ENCODE peak calls at places on chromosomes 11 and 22, in seven cellular contexts. P is NCI-H1092 treated with DMSO at 0.1 percent for 48 hours; F is T-cell; E is lower leg skin; I is stimulated activated CD4-positive, alpha-beta T cell treated with anti-CD3 and anti-CD28 coated beads, Interleukin-15, amount 100 ng/mL, for 48 hours; R is naive thymus-derived CD8-positive, alpha-beta T cell; T is naive B cell. O is an unnamed sample.

GRCh38 chr11:84543367-84544159 is 1083.6 kb downstream of the DLG2 start:
- DNase-seq in P (no peak), F (no peak), E (no peak), I (no peak), R (no peak), T (no peak), O (no peak)

GRCh38 chr11:105092255-105093239 is 47.0 kb downstream of the CARD18 start:
- DNase-seq in P (no peak), F (no peak), E (no peak), I (no peak), R (no peak), T (no peak), O (no peak)

GRCh38 chr11:44016129-44016528 is 31.7 kb upstream of the ACCSL start:
- DNase-seq in P (no peak), F (no peak), E (no peak), I (no peak), R (no peak), T (no peak), O (peak; percentile 67)

GRCh38 chr11:134033696-134034491 is 35.0 kb upstream of the JAM3 start:
- DNase-seq in P (peak; percentile 98), F (peak; percentile 58), E (peak; percentile 78), I (no peak), R (peak; percentile 68), T (no peak), O (peak; percentile 72)

GRCh38 chr11:130516868-130517505 is 68.5 kb downstream of the ADAMTS15 start:
- DNase-seq in P (no peak), F (no peak), E (no peak), I (no peak), R (no peak), T (no peak), O (no peak)

GRCh38 chr22:43205748-43206514 is 19.0 kb upstream of the TTLL12 start:
- DNase-seq in P (no peak), F (no peak), E (no peak), I (no peak), R (no peak), T (no peak), O (no peak)

GRCh38 chr11:122287401-122287800 is 171.4 kb upstream of the BLID start:
- DNase-seq in P (peak; percentile 86), F (no peak), E (no peak), I (no peak), R (no peak), T (no peak), O (no peak)

GRCh38 chr22:32050678-32051515 is 7.8 kb downstream of the SLC5A1 start:
- DNase-seq in P (no peak), F (peak; percentile 2), E (peak; percentile 70), I (peak; percentile 70), R (peak; percentile 34), T (no peak), O (no peak)

GRCh38 chr11:16788141-16789060 is 50.0 kb downstream of the C11orf58 start:
- DNase-seq in P (peak; percentile 37), F (peak; percentile 26), E (peak; percentile 60), I (peak; percentile 18), R (peak; percentile 40), T (peak; percentile 25), O (peak; percentile 85)

GRCh38 chr11:89355649-89356048 is 135.5 kb downstream of the NOX4 start:
- DNase-seq in P (no peak), F (no peak), E (no peak), I (no peak), R (no peak), T (no peak), O (no peak)

GRCh38 chr11:122422707-122423106 is 232.8 kb upstream of the UBASH3B start:
- DNase-seq in P (no peak), F (no peak), E (no peak), I (no peak), R (no peak), T (no peak), O (no peak)